ENCODE peak calls at places on chromosomes 3 and 15, in six cellular contexts. D is HT1080, T is GM19239, L is NT2/D1, O is naive B cell, P is HFFc6. A is an unnamed sample.

GRCh38 chr15:85100186-85100937 is 118.7 kb downstream of the PDE8A start:
- DNase-seq in D (peak), T (no peak), L (no peak), O (no peak), P (no peak), A (no peak)

GRCh38 chr15:92681141-92681622 is 25.6 kb upstream of the FAM174B start:
- DNase-seq in D (no peak), T (no peak), L (no peak), O (no peak), P (peak), A (no peak)

GRCh38 chr3:7779331-7779730 is 722.3 kb upstream of the LMCD1 start:
- DNase-seq in D (peak), T (no peak), L (peak), O (no peak), P (no peak), A (no peak)

GRCh38 chr15:40091861-40092415 is 16.7 kb downstream of the BMF start:
- DNase-seq in D (no peak), T (no peak), L (peak), O (no peak), P (no peak), A (no peak)

GRCh38 chr3:134376786-134377431 is 2.7 kb upstream of the AMOTL2 start:
- DNase-seq in D (no peak), T (no peak), L (no peak), O (no peak), P (no peak), A (no peak)

GRCh38 chr15:31090741-31091140 is 10.8 kb downstream of the TRPM1 start:
- DNase-seq in D (no peak), T (no peak), L (no peak), O (no peak), P (no peak), A (no peak)

GRCh38 chr15:91529534-91529933 is 324.0 kb upstream of the SLCO3A1 start:
- DNase-seq in D (no peak), T (no peak), L (no peak), O (no peak), P (no peak), A (no peak)

GRCh38 chr3:35639251-35640185 is at the start of gene ARPP21:
- DNase-seq in D (peak), T (no peak), L (peak), O (peak), P (no peak), A (no peak)

GRCh38 chr3:68057637-68058320 is 403.4 kb upstream of the SUCLG2 start:
- DNase-seq in D (no peak), T (no peak), L (no peak), O (no peak), P (no peak), A (no peak)

GRCh38 chr15:96353931-96354730 is 23.6 kb downstream of the NR2F2 start:
- DNase-seq in D (no peak), T (no peak), L (no peak), O (no peak), P (no peak), A (no peak)

GRCh38 chr3:37221407-37221806 is 47.0 kb upstream of the LRRFIP2 start:
- DNase-seq in D (peak), T (no peak), L (no peak), O (no peak), P (peak), A (no peak)

GRCh38 chr3:129626744-129627349 is 20.4 kb upstream of the PLXND1 start:
- DNase-seq in D (no peak), T (peak), L (peak), O (peak), P (peak), A (no peak)

GRCh38 chr3:193040836-193041672 is 123.4 kb upstream of the MB21D2 start:
- DNase-seq in D (peak), T (peak), L (peak), O (no peak), P (peak), A (peak)

GRCh38 chr3:54085936-54086335 is 36.4 kb upstream of the CACNA2D3 start:
- DNase-seq in D (no peak), T (no peak), L (no peak), O (no peak), P (no peak), A (no peak)

GRCh38 chr15:81071130-81071529 is 62.9 kb upstream of the CFAP161 start:
- DNase-seq in D (no peak), T (no peak), L (no peak), O (no peak), P (peak), A (no peak)

GRCh38 chr15:60424006-60424405 is 26.2 kb upstream of the ANXA2 start:
- DNase-seq in D (no peak), T (no peak), L (no peak), O (no peak), P (no peak), A (no peak)

GRCh38 chr3:83971693-83972092 is 987.1 kb upstream of the CADM2 start:
- DNase-seq in D (no peak), T (no peak), L (no peak), O (no peak), P (no peak), A (no peak)

GRCh38 chr3:102936511-102936910 is 501.7 kb downstream of the ZPLD1 start:
- DNase-seq in D (no peak), T (no peak), L (no peak), O (no peak), P (no peak), A (no peak)

GRCh38 chr3:126340081-126340511 is 17.1 kb downstream of the KLF15 start:
- DNase-seq in D (peak), T (no peak), L (no peak), O (no peak), P (no peak), A (no peak)

GRCh38 chr15:58380280-58380945 is 51.4 kb upstream of the LIPC start:
- DNase-seq in D (no peak), T (no peak), L (no peak), O (no peak), P (no peak), A (no peak)

GRCh38 chr3:124877617-124878016 is 9.5 kb downstream of the ITGB5 start:
- DNase-seq in D (no peak), T (no peak), L (no peak), O (no peak), P (no peak), A (no peak)

GRCh38 chr3:24220859-24221657 is 273.6 kb downstream of the THRB start:
- DNase-seq in D (peak), T (no peak), L (peak), O (no peak), P (peak), A (no peak)

GRCh38 chr3:131804565-131805133 is 230.2 kb downstream of the CPNE4 start:
- DNase-seq in D (no peak), T (no peak), L (no peak), O (no peak), P (peak), A (no peak)

GRCh38 chr3:110886514-110886913 is 185.1 kb upstream of the NECTIN3 start:
- DNase-seq in D (no peak), T (no peak), L (no peak), O (no peak), P (no peak), A (no peak)

GRCh38 chr3:194671511-194671899 is 486 bp downstream of the LSG1 start:
- DNase-seq in D (peak), T (no peak), L (no peak), O (peak), P (peak), A (peak)

A was measured in LNCaP clone FGC.